ENCODE peak calls at places on chromosomes 7 and 10, in nine cellular contexts. One of them, this sample, is unnamed.

GRCh38 chr7:78587443-78588044 is 789.0 kb downstream of the PHTF2 start:
- DNase-seq in activated CD4-positive, alpha-beta T cell treated with anti-CD3 and anti-CD28 coated beads, Interleukin-2, amount 50 U/mL, for 24 hours: no peak
- DNase-seq in GM23248: peak; percentile 61
- DNase-seq in left ventricle myocardium inferior: no peak
- DNase-seq in fibroblast of pulmonary artery: peak; percentile 29
- DNase-seq in stimulated activated CD4-positive, alpha-beta T cell treated with anti-CD3 and anti-CD28 coated beads, Interleukin-4, amount 100 ng/mL, for 24 hours: no peak
- DNase-seq in T-helper 1 cell: no peak
- DNase-seq in astrocyte of the spinal cord: no peak
- DNase-seq in progenitor cell of endocrine pancreas: no peak
- DNase-seq in this sample: no peak

GRCh38 chr10:12723240-12723639 is 278.3 kb downstream of the CCDC3 start:
- DNase-seq in left ventricle myocardium inferior: no peak
- DNase-seq in T-helper 1 cell: no peak
- DNase-seq in activated CD4-positive, alpha-beta T cell treated with anti-CD3 and anti-CD28 coated beads, Interleukin-2, amount 50 U/mL, for 24 hours: no peak
- DNase-seq in fibroblast of pulmonary artery: no peak
- DNase-seq in stimulated activated CD4-positive, alpha-beta T cell treated with anti-CD3 and anti-CD28 coated beads, Interleukin-4, amount 100 ng/mL, for 24 hours: no peak
- DNase-seq in GM23248: no peak
- DNase-seq in astrocyte of the spinal cord: no peak
- DNase-seq in progenitor cell of endocrine pancreas: no peak
- DNase-seq in this sample: no peak

GRCh38 chr7:99379043-99379577 is 4.6 kb downstream of the ARPC1B start:
- DNase-seq in left ventricle myocardium inferior: peak; percentile 67
- DNase-seq in T-helper 1 cell: peak; percentile 58
- DNase-seq in fibroblast of pulmonary artery: peak; percentile 96
- DNase-seq in astrocyte of the spinal cord: peak; percentile 87
- DNase-seq in progenitor cell of endocrine pancreas: no peak
- DNase-seq in GM23248: peak; percentile 98
- DNase-seq in activated CD4-positive, alpha-beta T cell treated with anti-CD3 and anti-CD28 coated beads, Interleukin-2, amount 50 U/mL, for 24 hours: no peak
- DNase-seq in stimulated activated CD4-positive, alpha-beta T cell treated with anti-CD3 and anti-CD28 coated beads, Interleukin-4, amount 100 ng/mL, for 24 hours: peak; percentile 56
- DNase-seq in this sample: no peak

GRCh38 chr7:2478800-2479199 is 2.6 kb upstream of the GRIFIN start:
- DNase-seq in astrocyte of the spinal cord: no peak
- DNase-seq in T-helper 1 cell: no peak
- DNase-seq in progenitor cell of endocrine pancreas: no peak
- DNase-seq in stimulated activated CD4-positive, alpha-beta T cell treated with anti-CD3 and anti-CD28 coated beads, Interleukin-4, amount 100 ng/mL, for 24 hours: no peak
- DNase-seq in fibroblast of pulmonary artery: no peak
- DNase-seq in GM23248: no peak
- DNase-seq in activated CD4-positive, alpha-beta T cell treated with anti-CD3 and anti-CD28 coated beads, Interleukin-2, amount 50 U/mL, for 24 hours: no peak
- DNase-seq in left ventricle myocardium inferior: no peak
- DNase-seq in this sample: no peak

GRCh38 chr10:90890347-90890746 is 18.6 kb downstream of the RPP30 start:
- DNase-seq in left ventricle myocardium inferior: no peak
- DNase-seq in stimulated activated CD4-positive, alpha-beta T cell treated with anti-CD3 and anti-CD28 coated beads, Interleukin-4, amount 100 ng/mL, for 24 hours: no peak
- DNase-seq in activated CD4-positive, alpha-beta T cell treated with anti-CD3 and anti-CD28 coated beads, Interleukin-2, amount 50 U/mL, for 24 hours: no peak
- DNase-seq in fibroblast of pulmonary artery: no peak
- DNase-seq in GM23248: peak; percentile 48
- DNase-seq in progenitor cell of endocrine pancreas: no peak
- DNase-seq in T-helper 1 cell: no peak
- DNase-seq in astrocyte of the spinal cord: no peak
- DNase-seq in this sample: no peak

GRCh38 chr10:52653510-52653909 is 119.1 kb downstream of the MBL2 start:
- DNase-seq in GM23248: peak; percentile 39
- DNase-seq in left ventricle myocardium inferior: peak; percentile 22
- DNase-seq in T-helper 1 cell: no peak
- DNase-seq in activated CD4-positive, alpha-beta T cell treated with anti-CD3 and anti-CD28 coated beads, Interleukin-2, amount 50 U/mL, for 24 hours: no peak
- DNase-seq in astrocyte of the spinal cord: no peak
- DNase-seq in progenitor cell of endocrine pancreas: no peak
- DNase-seq in fibroblast of pulmonary artery: no peak
- DNase-seq in stimulated activated CD4-positive, alpha-beta T cell treated with anti-CD3 and anti-CD28 coated beads, Interleukin-4, amount 100 ng/mL, for 24 hours: no peak
- DNase-seq in this sample: no peak

GRCh38 chr7:51366930-51367613 is 50.5 kb upstream of the COBL start:
- DNase-seq in progenitor cell of endocrine pancreas: peak; percentile 30
- DNase-seq in T-helper 1 cell: no peak
- DNase-seq in left ventricle myocardium inferior: no peak
- DNase-seq in astrocyte of the spinal cord: peak; percentile 44
- DNase-seq in activated CD4-positive, alpha-beta T cell treated with anti-CD3 and anti-CD28 coated beads, Interleukin-2, amount 50 U/mL, for 24 hours: no peak
- DNase-seq in stimulated activated CD4-positive, alpha-beta T cell treated with anti-CD3 and anti-CD28 coated beads, Interleukin-4, amount 100 ng/mL, for 24 hours: no peak
- DNase-seq in fibroblast of pulmonary artery: peak; percentile 55
- DNase-seq in GM23248: peak; percentile 69
- DNase-seq in this sample: no peak

GRCh38 chr10:43203491-43204393 is 63.1 kb downstream of the RASGEF1A start:
- DNase-seq in fibroblast of pulmonary artery: peak; percentile 15
- DNase-seq in T-helper 1 cell: no peak
- DNase-seq in progenitor cell of endocrine pancreas: peak; percentile 29
- DNase-seq in activated CD4-positive, alpha-beta T cell treated with anti-CD3 and anti-CD28 coated beads, Interleukin-2, amount 50 U/mL, for 24 hours: no peak
- DNase-seq in GM23248: no peak
- DNase-seq in astrocyte of the spinal cord: no peak
- DNase-seq in left ventricle myocardium inferior: no peak
- DNase-seq in stimulated activated CD4-positive, alpha-beta T cell treated with anti-CD3 and anti-CD28 coated beads, Interleukin-4, amount 100 ng/mL, for 24 hours: peak; percentile 11
- DNase-seq in this sample: no peak

GRCh38 chr10:17981201-17981600 is 29.5 kb downstream of the SLC39A12 start:
- DNase-seq in astrocyte of the spinal cord: no peak
- DNase-seq in stimulated activated CD4-positive, alpha-beta T cell treated with anti-CD3 and anti-CD28 coated beads, Interleukin-4, amount 100 ng/mL, for 24 hours: no peak
- DNase-seq in left ventricle myocardium inferior: no peak
- DNase-seq in GM23248: no peak
- DNase-seq in T-helper 1 cell: no peak
- DNase-seq in progenitor cell of endocrine pancreas: no peak
- DNase-seq in fibroblast of pulmonary artery: no peak
- DNase-seq in activated CD4-positive, alpha-beta T cell treated with anti-CD3 and anti-CD28 coated beads, Interleukin-2, amount 50 U/mL, for 24 hours: no peak
- DNase-seq in this sample: no peak

GRCh38 chr7:128459394-128459878 is 3.8 kb downstream of the HILPDA start:
- DNase-seq in left ventricle myocardium inferior: peak; percentile 39
- DNase-seq in activated CD4-positive, alpha-beta T cell treated with anti-CD3 and anti-CD28 coated beads, Interleukin-2, amount 50 U/mL, for 24 hours: peak; percentile 49
- DNase-seq in astrocyte of the spinal cord: peak; percentile 76
- DNase-seq in GM23248: peak; percentile 81
- DNase-seq in stimulated activated CD4-positive, alpha-beta T cell treated with anti-CD3 and anti-CD28 coated beads, Interleukin-4, amount 100 ng/mL, for 24 hours: peak; percentile 68
- DNase-seq in progenitor cell of endocrine pancreas: peak; percentile 24
- DNase-seq in fibroblast of pulmonary artery: peak; percentile 81
- DNase-seq in T-helper 1 cell: peak; percentile 49
- DNase-seq in this sample: no peak

GRCh38 chr10:3162533-3162932 is 10.0 kb downstream of the PITRM1 start:
- DNase-seq in astrocyte of the spinal cord: no peak
- DNase-seq in fibroblast of pulmonary artery: no peak
- DNase-seq in GM23248: no peak
- DNase-seq in T-helper 1 cell: no peak
- DNase-seq in activated CD4-positive, alpha-beta T cell treated with anti-CD3 and anti-CD28 coated beads, Interleukin-2, amount 50 U/mL, for 24 hours: no peak
- DNase-seq in progenitor cell of endocrine pancreas: no peak
- DNase-seq in left ventricle myocardium inferior: no peak
- DNase-seq in stimulated activated CD4-positive, alpha-beta T cell treated with anti-CD3 and anti-CD28 coated beads, Interleukin-4, amount 100 ng/mL, for 24 hours: no peak
- DNase-seq in this sample: peak; percentile 71

GRCh38 chr10:20418286-20418685 is 478.8 kb downstream of the NEBL start:
- DNase-seq in fibroblast of pulmonary artery: no peak
- DNase-seq in stimulated activated CD4-positive, alpha-beta T cell treated with anti-CD3 and anti-CD28 coated beads, Interleukin-4, amount 100 ng/mL, for 24 hours: no peak
- DNase-seq in astrocyte of the spinal cord: no peak
- DNase-seq in left ventricle myocardium inferior: no peak
- DNase-seq in T-helper 1 cell: no peak
- DNase-seq in progenitor cell of endocrine pancreas: no peak
- DNase-seq in activated CD4-positive, alpha-beta T cell treated with anti-CD3 and anti-CD28 coated beads, Interleukin-2, amount 50 U/mL, for 24 hours: no peak
- DNase-seq in GM23248: no peak
- DNase-seq in this sample: no peak

GRCh38 chr10:110525349-110526260 is 27.9 kb downstream of the DUSP5 start:
- DNase-seq in T-helper 1 cell: no peak
- DNase-seq in GM23248: peak; percentile 91
- DNase-seq in astrocyte of the spinal cord: no peak
- DNase-seq in fibroblast of pulmonary artery: peak; percentile 68
- DNase-seq in left ventricle myocardium inferior: no peak
- DNase-seq in stimulated activated CD4-positive, alpha-beta T cell treated with anti-CD3 and anti-CD28 coated beads, Interleukin-4, amount 100 ng/mL, for 24 hours: no peak
- DNase-seq in progenitor cell of endocrine pancreas: no peak
- DNase-seq in activated CD4-positive, alpha-beta T cell treated with anti-CD3 and anti-CD28 coated beads, Interleukin-2, amount 50 U/mL, for 24 hours: no peak
- DNase-seq in this sample: peak; percentile 53

GRCh38 chr10:109934958-109935793 is 11.9 kb upstream of the XPNPEP1 start:
- DNase-seq in T-helper 1 cell: no peak
- DNase-seq in activated CD4-positive, alpha-beta T cell treated with anti-CD3 and anti-CD28 coated beads, Interleukin-2, amount 50 U/mL, for 24 hours: no peak
- DNase-seq in progenitor cell of endocrine pancreas: no peak
- DNase-seq in GM23248: peak; percentile 65
- DNase-seq in fibroblast of pulmonary artery: peak; percentile 86
- DNase-seq in stimulated activated CD4-positive, alpha-beta T cell treated with anti-CD3 and anti-CD28 coated beads, Interleukin-4, amount 100 ng/mL, for 24 hours: no peak
- DNase-seq in astrocyte of the spinal cord: peak; percentile 95
- DNase-seq in left ventricle myocardium inferior: no peak
- DNase-seq in this sample: peak; percentile 89

GRCh38 chr10:79046991-79047874 is 21.5 kb upstream of the ZMIZ1 start:
- DNase-seq in T-helper 1 cell: no peak
- DNase-seq in fibroblast of pulmonary artery: no peak
- DNase-seq in astrocyte of the spinal cord: no peak
- DNase-seq in GM23248: no peak
- DNase-seq in stimulated activated CD4-positive, alpha-beta T cell treated with anti-CD3 and anti-CD28 coated beads, Interleukin-4, amount 100 ng/mL, for 24 hours: no peak
- DNase-seq in progenitor cell of endocrine pancreas: no peak
- DNase-seq in activated CD4-positive, alpha-beta T cell treated with anti-CD3 and anti-CD28 coated beads, Interleukin-2, amount 50 U/mL, for 24 hours: no peak
- DNase-seq in left ventricle myocardium inferior: peak; percentile 20
- DNase-seq in this sample: no peak

GRCh38 chr7:65722361-65722792 is 150.5 kb upstream of the VKORC1L1 start:
- DNase-seq in left ventricle myocardium inferior: peak; percentile 20
- DNase-seq in activated CD4-positive, alpha-beta T cell treated with anti-CD3 and anti-CD28 coated beads, Interleukin-2, amount 50 U/mL, for 24 hours: peak; percentile 62
- DNase-seq in astrocyte of the spinal cord: peak; percentile 18
- DNase-seq in progenitor cell of endocrine pancreas: peak; percentile 58
- DNase-seq in stimulated activated CD4-positive, alpha-beta T cell treated with anti-CD3 and anti-CD28 coated beads, Interleukin-4, amount 100 ng/mL, for 24 hours: peak; percentile 77
- DNase-seq in fibroblast of pulmonary artery: peak; percentile 40
- DNase-seq in T-helper 1 cell: peak; percentile 53
- DNase-seq in GM23248: peak; percentile 23
- DNase-seq in this sample: peak; percentile 71

GRCh38 chr10:97686301-97686961 is 610 bp downstream of the AVPI1 start:
- DNase-seq in fibroblast of pulmonary artery: peak; percentile 14
- DNase-seq in astrocyte of the spinal cord: no peak
- DNase-seq in GM23248: peak; percentile 23
- DNase-seq in stimulated activated CD4-positive, alpha-beta T cell treated with anti-CD3 and anti-CD28 coated beads, Interleukin-4, amount 100 ng/mL, for 24 hours: no peak
- DNase-seq in progenitor cell of endocrine pancreas: no peak
- DNase-seq in left ventricle myocardium inferior: no peak
- DNase-seq in T-helper 1 cell: no peak
- DNase-seq in activated CD4-positive, alpha-beta T cell treated with anti-CD3 and anti-CD28 coated beads, Interleukin-2, amount 50 U/mL, for 24 hours: no peak
- DNase-seq in this sample: no peak

GRCh38 chr10:119270893-119271361 is 63.6 kb downstream of the GRK5 start:
- DNase-seq in fibroblast of pulmonary artery: peak; percentile 84
- DNase-seq in activated CD4-positive, alpha-beta T cell treated with anti-CD3 and anti-CD28 coated beads, Interleukin-2, amount 50 U/mL, for 24 hours: peak; percentile 27
- DNase-seq in GM23248: no peak
- DNase-seq in stimulated activated CD4-positive, alpha-beta T cell treated with anti-CD3 and anti-CD28 coated beads, Interleukin-4, amount 100 ng/mL, for 24 hours: peak; percentile 47
- DNase-seq in T-helper 1 cell: peak; percentile 26
- DNase-seq in astrocyte of the spinal cord: no peak
- DNase-seq in progenitor cell of endocrine pancreas: no peak
- DNase-seq in left ventricle myocardium inferior: peak; percentile 87
- DNase-seq in this sample: no peak

GRCh38 chr7:85621286-85621685 is 434.4 kb upstream of the SEMA3D start:
- DNase-seq in stimulated activated CD4-positive, alpha-beta T cell treated with anti-CD3 and anti-CD28 coated beads, Interleukin-4, amount 100 ng/mL, for 24 hours: no peak
- DNase-seq in left ventricle myocardium inferior: no peak
- DNase-seq in T-helper 1 cell: no peak
- DNase-seq in astrocyte of the spinal cord: no peak
- DNase-seq in fibroblast of pulmonary artery: peak; percentile 6
- DNase-seq in GM23248: no peak
- DNase-seq in activated CD4-positive, alpha-beta T cell treated with anti-CD3 and anti-CD28 coated beads, Interleukin-2, amount 50 U/mL, for 24 hours: no peak
- DNase-seq in progenitor cell of endocrine pancreas: no peak
- DNase-seq in this sample: no peak

GRCh38 chr10:130711072-130711471 is 574.9 kb downstream of the GLRX3 start:
- DNase-seq in progenitor cell of endocrine pancreas: no peak
- DNase-seq in astrocyte of the spinal cord: no peak
- DNase-seq in fibroblast of pulmonary artery: no peak
- DNase-seq in activated CD4-positive, alpha-beta T cell treated with anti-CD3 and anti-CD28 coated beads, Interleukin-2, amount 50 U/mL, for 24 hours: no peak
- DNase-seq in stimulated activated CD4-positive, alpha-beta T cell treated with anti-CD3 and anti-CD28 coated beads, Interleukin-4, amount 100 ng/mL, for 24 hours: no peak
- DNase-seq in left ventricle myocardium inferior: no peak
- DNase-seq in GM23248: no peak
- DNase-seq in T-helper 1 cell: no peak
- DNase-seq in this sample: no peak

GRCh38 chr7:129702761-129703338 is 91.3 kb downstream of the NRF1 start:
- DNase-seq in fibroblast of pulmonary artery: peak; percentile 3
- DNase-seq in left ventricle myocardium inferior: no peak
- DNase-seq in progenitor cell of endocrine pancreas: no peak
- DNase-seq in T-helper 1 cell: no peak
- DNase-seq in activated CD4-positive, alpha-beta T cell treated with anti-CD3 and anti-CD28 coated beads, Interleukin-2, amount 50 U/mL, for 24 hours: no peak
- DNase-seq in GM23248: no peak
- DNase-seq in stimulated activated CD4-positive, alpha-beta T cell treated with anti-CD3 and anti-CD28 coated beads, Interleukin-4, amount 100 ng/mL, for 24 hours: no peak
- DNase-seq in astrocyte of the spinal cord: peak; percentile 3
- DNase-seq in this sample: no peak

GRCh38 chr10:70835895-70836294 is 20.1 kb downstream of the SGPL1 start:
- DNase-seq in left ventricle myocardium inferior: no peak
- DNase-seq in progenitor cell of endocrine pancreas: no peak
- DNase-seq in T-helper 1 cell: no peak
- DNase-seq in astrocyte of the spinal cord: peak; percentile 76
- DNase-seq in GM23248: peak; percentile 75
- DNase-seq in fibroblast of pulmonary artery: peak; percentile 63
- DNase-seq in activated CD4-positive, alpha-beta T cell treated with anti-CD3 and anti-CD28 coated beads, Interleukin-2, amount 50 U/mL, for 24 hours: no peak
- DNase-seq in stimulated activated CD4-positive, alpha-beta T cell treated with anti-CD3 and anti-CD28 coated beads, Interleukin-4, amount 100 ng/mL, for 24 hours: no peak
- DNase-seq in this sample: no peak

GRCh38 chr7:138607216-138608126 is 93.7 kb downstream of the SVOPL start:
- DNase-seq in progenitor cell of endocrine pancreas: no peak
- DNase-seq in fibroblast of pulmonary artery: no peak
- DNase-seq in astrocyte of the spinal cord: no peak
- DNase-seq in activated CD4-positive, alpha-beta T cell treated with anti-CD3 and anti-CD28 coated beads, Interleukin-2, amount 50 U/mL, for 24 hours: no peak
- DNase-seq in left ventricle myocardium inferior: no peak
- DNase-seq in stimulated activated CD4-positive, alpha-beta T cell treated with anti-CD3 and anti-CD28 coated beads, Interleukin-4, amount 100 ng/mL, for 24 hours: no peak
- DNase-seq in T-helper 1 cell: no peak
- DNase-seq in GM23248: no peak
- DNase-seq in this sample: no peak

GRCh38 chr10:131438665-131439064 is 127.1 kb upstream of the TCERG1L start:
- DNase-seq in T-helper 1 cell: no peak
- DNase-seq in astrocyte of the spinal cord: no peak
- DNase-seq in stimulated activated CD4-positive, alpha-beta T cell treated with anti-CD3 and anti-CD28 coated beads, Interleukin-4, amount 100 ng/mL, for 24 hours: no peak
- DNase-seq in fibroblast of pulmonary artery: no peak
- DNase-seq in activated CD4-positive, alpha-beta T cell treated with anti-CD3 and anti-CD28 coated beads, Interleukin-2, amount 50 U/mL, for 24 hours: no peak
- DNase-seq in progenitor cell of endocrine pancreas: no peak
- DNase-seq in GM23248: no peak
- DNase-seq in left ventricle myocardium inferior: no peak
- DNase-seq in this sample: no peak

GRCh38 chr10:31816318-31816717 is 112.3 kb downstream of the ARHGAP12 start:
- DNase-seq in activated CD4-positive, alpha-beta T cell treated with anti-CD3 and anti-CD28 coated beads, Interleukin-2, amount 50 U/mL, for 24 hours: no peak
- DNase-seq in astrocyte of the spinal cord: peak; percentile 51
- DNase-seq in T-helper 1 cell: no peak
- DNase-seq in GM23248: peak; percentile 72
- DNase-seq in left ventricle myocardium inferior: no peak
- DNase-seq in progenitor cell of endocrine pancreas: no peak
- DNase-seq in stimulated activated CD4-positive, alpha-beta T cell treated with anti-CD3 and anti-CD28 coated beads, Interleukin-4, amount 100 ng/mL, for 24 hours: no peak
- DNase-seq in fibroblast of pulmonary artery: peak; percentile 44
- DNase-seq in this sample: no peak

GRCh38 chr10:95513008-95513589 is 48.1 kb downstream of the SORBS1 start:
- DNase-seq in left ventricle myocardium inferior: no peak
- DNase-seq in fibroblast of pulmonary artery: no peak
- DNase-seq in activated CD4-positive, alpha-beta T cell treated with anti-CD3 and anti-CD28 coated beads, Interleukin-2, amount 50 U/mL, for 24 hours: no peak
- DNase-seq in T-helper 1 cell: no peak
- DNase-seq in astrocyte of the spinal cord: no peak
- DNase-seq in progenitor cell of endocrine pancreas: no peak
- DNase-seq in stimulated activated CD4-positive, alpha-beta T cell treated with anti-CD3 and anti-CD28 coated beads, Interleukin-4, amount 100 ng/mL, for 24 hours: no peak
- DNase-seq in GM23248: no peak
- DNase-seq in this sample: no peak

GRCh38 chr7:100687740-100688592 is 6.1 kb downstream of the GIGYF1 start:
- DNase-seq in GM23248: peak; percentile 70
- DNase-seq in left ventricle myocardium inferior: no peak
- DNase-seq in fibroblast of pulmonary artery: no peak
- DNase-seq in T-helper 1 cell: no peak
- DNase-seq in astrocyte of the spinal cord: no peak
- DNase-seq in progenitor cell of endocrine pancreas: no peak
- DNase-seq in activated CD4-positive, alpha-beta T cell treated with anti-CD3 and anti-CD28 coated beads, Interleukin-2, amount 50 U/mL, for 24 hours: no peak
- DNase-seq in stimulated activated CD4-positive, alpha-beta T cell treated with anti-CD3 and anti-CD28 coated beads, Interleukin-4, amount 100 ng/mL, for 24 hours: no peak
- DNase-seq in this sample: no peak

GRCh38 chr7:7099584-7100014 is 82.7 kb upstream of the C1GALT1 start:
- DNase-seq in progenitor cell of endocrine pancreas: peak; percentile 32
- DNase-seq in left ventricle myocardium inferior: peak; percentile 65
- DNase-seq in activated CD4-positive, alpha-beta T cell treated with anti-CD3 and anti-CD28 coated beads, Interleukin-2, amount 50 U/mL, for 24 hours: no peak
- DNase-seq in T-helper 1 cell: no peak
- DNase-seq in astrocyte of the spinal cord: peak; percentile 94
- DNase-seq in stimulated activated CD4-positive, alpha-beta T cell treated with anti-CD3 and anti-CD28 coated beads, Interleukin-4, amount 100 ng/mL, for 24 hours: no peak
- DNase-seq in fibroblast of pulmonary artery: peak; percentile 96
- DNase-seq in GM23248: peak; percentile 84
- DNase-seq in this sample: peak; percentile 93

GRCh38 chr7:47516985-47517590 is 64.8 kb downstream of the TNS3 start:
- DNase-seq in progenitor cell of endocrine pancreas: no peak
- DNase-seq in astrocyte of the spinal cord: peak; percentile 72
- DNase-seq in left ventricle myocardium inferior: no peak
- DNase-seq in activated CD4-positive, alpha-beta T cell treated with anti-CD3 and anti-CD28 coated beads, Interleukin-2, amount 50 U/mL, for 24 hours: no peak
- DNase-seq in fibroblast of pulmonary artery: no peak
- DNase-seq in stimulated activated CD4-positive, alpha-beta T cell treated with anti-CD3 and anti-CD28 coated beads, Interleukin-4, amount 100 ng/mL, for 24 hours: no peak
- DNase-seq in T-helper 1 cell: no peak
- DNase-seq in GM23248: peak; percentile 52
- DNase-seq in this sample: no peak

GRCh38 chr10:396535-397220 is 261.4 kb downstream of the ZMYND11 start:
- DNase-seq in astrocyte of the spinal cord: no peak
- DNase-seq in GM23248: peak; percentile 10
- DNase-seq in left ventricle myocardium inferior: no peak
- DNase-seq in progenitor cell of endocrine pancreas: no peak
- DNase-seq in activated CD4-positive, alpha-beta T cell treated with anti-CD3 and anti-CD28 coated beads, Interleukin-2, amount 50 U/mL, for 24 hours: no peak
- DNase-seq in stimulated activated CD4-positive, alpha-beta T cell treated with anti-CD3 and anti-CD28 coated beads, Interleukin-4, amount 100 ng/mL, for 24 hours: no peak
- DNase-seq in T-helper 1 cell: no peak
- DNase-seq in fibroblast of pulmonary artery: peak; percentile 17
- DNase-seq in this sample: no peak

GRCh38 chr10:91700788-91701444 is 68.0 kb upstream of the PPP1R3C start:
- DNase-seq in T-helper 1 cell: no peak
- DNase-seq in left ventricle myocardium inferior: no peak
- DNase-seq in astrocyte of the spinal cord: peak; percentile 69
- DNase-seq in activated CD4-positive, alpha-beta T cell treated with anti-CD3 and anti-CD28 coated beads, Interleukin-2, amount 50 U/mL, for 24 hours: no peak
- DNase-seq in progenitor cell of endocrine pancreas: no peak
- DNase-seq in GM23248: peak; percentile 90
- DNase-seq in fibroblast of pulmonary artery: peak; percentile 73
- DNase-seq in stimulated activated CD4-positive, alpha-beta T cell treated with anti-CD3 and anti-CD28 coated beads, Interleukin-4, amount 100 ng/mL, for 24 hours: no peak
- DNase-seq in this sample: no peak